ENCODE peak calls at places on chromosomes 3 and 15, in eight cellular contexts. One of them, this sample, is unnamed.
A peak's percentile ranks its signal among the peaks of the same experiment; 100 is the strongest.

GRCh38 chr15:88610756-88611231 is 10.3 kb upstream of the AEN start:
- DNase-seq in foreskin fibroblast: peak; percentile 36
- DNase-seq in lower leg skin: no peak
- DNase-seq in AG09309: no peak
- DNase-seq in psoas muscle: no peak
- DNase-seq in BJ: no peak
- DNase-seq in astrocyte of the spinal cord: no peak
- DNase-seq in cardiac muscle cell: no peak
- DNase-seq in this sample: no peak

GRCh38 chr3:73513260-73513659 is 111.5 kb downstream of the PDZRN3 start:
- DNase-seq in foreskin fibroblast: no peak
- DNase-seq in lower leg skin: no peak
- DNase-seq in AG09309: no peak
- DNase-seq in psoas muscle: no peak
- DNase-seq in BJ: no peak
- DNase-seq in astrocyte of the spinal cord: no peak
- DNase-seq in cardiac muscle cell: no peak
- DNase-seq in this sample: peak; percentile 72

GRCh38 chr15:42404461-42405235 is 45.3 kb downstream of the CAPN3 start:
- DNase-seq in foreskin fibroblast: no peak
- DNase-seq in lower leg skin: peak; percentile 26
- DNase-seq in AG09309: no peak
- DNase-seq in psoas muscle: peak; percentile 36
- DNase-seq in BJ: no peak
- DNase-seq in astrocyte of the spinal cord: no peak
- DNase-seq in cardiac muscle cell: no peak
- DNase-seq in this sample: no peak

GRCh38 chr15:91878319-91878718 is 24.8 kb downstream of the SLCO3A1 start:
- DNase-seq in foreskin fibroblast: no peak
- DNase-seq in lower leg skin: no peak
- DNase-seq in AG09309: no peak
- DNase-seq in psoas muscle: no peak
- DNase-seq in BJ: no peak
- DNase-seq in astrocyte of the spinal cord: no peak
- DNase-seq in cardiac muscle cell: no peak
- DNase-seq in this sample: no peak

GRCh38 chr3:46114324-46114988 is 87.2 kb upstream of the XCR1 start:
- DNase-seq in foreskin fibroblast: peak; percentile 86
- DNase-seq in lower leg skin: no peak
- DNase-seq in AG09309: peak; percentile 53
- DNase-seq in psoas muscle: no peak
- DNase-seq in BJ: peak; percentile 69
- DNase-seq in astrocyte of the spinal cord: peak; percentile 66
- DNase-seq in cardiac muscle cell: peak; percentile 82
- DNase-seq in this sample: peak; percentile 63

GRCh38 chr15:87707581-87708130 is 548.9 kb downstream of the NTRK3 start:
- DNase-seq in foreskin fibroblast: no peak
- DNase-seq in lower leg skin: no peak
- DNase-seq in AG09309: no peak
- DNase-seq in psoas muscle: no peak
- DNase-seq in BJ: no peak
- DNase-seq in astrocyte of the spinal cord: no peak
- DNase-seq in cardiac muscle cell: no peak
- DNase-seq in this sample: no peak

GRCh38 chr3:160486459-160486869 is 36.9 kb upstream of the TRIM59 start:
- DNase-seq in foreskin fibroblast: peak; percentile 79
- DNase-seq in lower leg skin: no peak
- DNase-seq in AG09309: peak; percentile 32
- DNase-seq in psoas muscle: no peak
- DNase-seq in BJ: no peak
- DNase-seq in astrocyte of the spinal cord: peak; percentile 74
- DNase-seq in cardiac muscle cell: peak; percentile 73
- DNase-seq in this sample: no peak

GRCh38 chr3:114839476-114839875 is 307.6 kb downstream of the ZBTB20 start:
- DNase-seq in foreskin fibroblast: peak; percentile 10
- DNase-seq in lower leg skin: no peak
- DNase-seq in AG09309: no peak
- DNase-seq in psoas muscle: no peak
- DNase-seq in BJ: no peak
- DNase-seq in astrocyte of the spinal cord: peak; percentile 14
- DNase-seq in cardiac muscle cell: peak; percentile 4
- DNase-seq in this sample: peak; percentile 10

GRCh38 chr15:85010472-85011209 is 29.0 kb downstream of the PDE8A start:
- DNase-seq in foreskin fibroblast: peak; percentile 81
- DNase-seq in lower leg skin: no peak
- DNase-seq in AG09309: no peak
- DNase-seq in psoas muscle: no peak
- DNase-seq in BJ: no peak
- DNase-seq in astrocyte of the spinal cord: no peak
- DNase-seq in cardiac muscle cell: peak; percentile 34
- DNase-seq in this sample: no peak

GRCh38 chr15:59553879-59554735 is 57.5 kb upstream of the GCNT3 start:
- DNase-seq in foreskin fibroblast: peak; percentile 79
- DNase-seq in lower leg skin: no peak
- DNase-seq in AG09309: peak; percentile 23
- DNase-seq in psoas muscle: no peak
- DNase-seq in BJ: no peak
- DNase-seq in astrocyte of the spinal cord: peak; percentile 73
- DNase-seq in cardiac muscle cell: peak; percentile 88
- DNase-seq in this sample: peak; percentile 82

GRCh38 chr3:197430961-197431910 is 124.5 kb downstream of the BDH1 start:
- DNase-seq in foreskin fibroblast: peak; percentile 67
- DNase-seq in lower leg skin: no peak
- DNase-seq in AG09309: peak; percentile 48
- DNase-seq in psoas muscle: no peak
- DNase-seq in BJ: no peak
- DNase-seq in astrocyte of the spinal cord: peak; percentile 71
- DNase-seq in cardiac muscle cell: peak; percentile 61
- DNase-seq in this sample: no peak

GRCh38 chr3:197256836-197257444 is 41.5 kb downstream of the DLG1 start:
- DNase-seq in foreskin fibroblast: peak; percentile 64
- DNase-seq in lower leg skin: peak; percentile 22
- DNase-seq in AG09309: peak; percentile 18
- DNase-seq in psoas muscle: no peak
- DNase-seq in BJ: peak; percentile 15
- DNase-seq in astrocyte of the spinal cord: peak; percentile 74
- DNase-seq in cardiac muscle cell: peak; percentile 66
- DNase-seq in this sample: peak; percentile 4

GRCh38 chr15:34799149-34799824 is 3.9 kb upstream of the ACTC1 start:
- DNase-seq in foreskin fibroblast: peak; percentile 51
- DNase-seq in lower leg skin: no peak
- DNase-seq in AG09309: no peak
- DNase-seq in psoas muscle: peak; percentile 49
- DNase-seq in BJ: no peak
- DNase-seq in astrocyte of the spinal cord: no peak
- DNase-seq in cardiac muscle cell: peak; percentile 23
- DNase-seq in this sample: no peak

GRCh38 chr3:61438253-61439115 is 122.9 kb upstream of the PTPRG start:
- DNase-seq in foreskin fibroblast: no peak
- DNase-seq in lower leg skin: no peak
- DNase-seq in AG09309: no peak
- DNase-seq in psoas muscle: no peak
- DNase-seq in BJ: no peak
- DNase-seq in astrocyte of the spinal cord: no peak
- DNase-seq in cardiac muscle cell: no peak
- DNase-seq in this sample: no peak

GRCh38 chr15:41967506-41968206 is 4.7 kb downstream of the EHD4 start:
- DNase-seq in foreskin fibroblast: peak; percentile 68
- DNase-seq in lower leg skin: peak; percentile 60
- DNase-seq in AG09309: no peak
- DNase-seq in psoas muscle: no peak
- DNase-seq in BJ: no peak
- DNase-seq in astrocyte of the spinal cord: peak; percentile 31
- DNase-seq in cardiac muscle cell: peak; percentile 70
- DNase-seq in this sample: no peak

GRCh38 chr3:70933105-70933810 is 620.8 kb upstream of the MDFIC2 start:
- DNase-seq in foreskin fibroblast: no peak
- DNase-seq in lower leg skin: no peak
- DNase-seq in AG09309: no peak
- DNase-seq in psoas muscle: no peak
- DNase-seq in BJ: no peak
- DNase-seq in astrocyte of the spinal cord: no peak
- DNase-seq in cardiac muscle cell: no peak
- DNase-seq in this sample: no peak

GRCh38 chr3:109154989-109155388 is 18.5 kb downstream of the C3orf85 start:
- DNase-seq in foreskin fibroblast: no peak
- DNase-seq in lower leg skin: no peak
- DNase-seq in AG09309: no peak
- DNase-seq in psoas muscle: no peak
- DNase-seq in BJ: no peak
- DNase-seq in astrocyte of the spinal cord: peak; percentile 7
- DNase-seq in cardiac muscle cell: peak; percentile 6
- DNase-seq in this sample: peak; percentile 37

GRCh38 chr3:120461416-120461815 is 10.6 kb upstream of the FSTL1 start:
- DNase-seq in foreskin fibroblast: peak; percentile 53
- DNase-seq in lower leg skin: no peak
- DNase-seq in AG09309: no peak
- DNase-seq in psoas muscle: no peak
- DNase-seq in BJ: no peak
- DNase-seq in astrocyte of the spinal cord: no peak
- DNase-seq in cardiac muscle cell: no peak
- DNase-seq in this sample: no peak

DNA sequence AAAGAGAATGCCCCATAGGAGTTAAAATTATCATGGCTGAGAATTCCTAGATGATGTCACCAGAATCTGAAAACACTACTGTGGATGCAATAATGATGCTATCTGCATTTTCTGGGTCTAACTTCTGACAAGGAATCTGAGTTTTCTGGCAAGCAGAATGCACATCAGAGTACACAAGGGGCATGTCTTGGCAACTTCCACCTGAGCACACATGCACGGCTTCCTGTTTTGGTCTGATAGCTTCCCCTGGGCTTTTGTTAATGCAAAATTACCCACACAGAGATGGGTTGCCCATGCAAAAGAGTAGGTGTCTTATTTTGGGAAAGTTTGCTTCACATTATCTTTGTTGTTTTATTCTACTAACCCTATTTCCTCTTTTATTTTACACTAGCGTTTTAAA is 74.1 kb upstream of the SATB1 start:
- DNase-seq in foreskin fibroblast: no peak
- DNase-seq in lower leg skin: no peak
- DNase-seq in AG09309: no peak
- DNase-seq in psoas muscle: no peak
- DNase-seq in BJ: no peak
- DNase-seq in astrocyte of the spinal cord: no peak
- DNase-seq in cardiac muscle cell: no peak
- DNase-seq in this sample: no peak
- H3K4me3 ChIP-seq in foreskin fibroblast: no peak overlapping the region
- H3K4me3 ChIP-seq in lower leg skin: no peak overlapping the region
- H3K4me3 ChIP-seq in AG09309: no peak overlapping the region
- H3K4me3 ChIP-seq in psoas muscle: no peak overlapping the region
- H3K4me3 ChIP-seq in BJ: no peak overlapping the region
- H3K4me3 ChIP-seq in astrocyte of the spinal cord: no peak overlapping the region
- H3K4me3 ChIP-seq in cardiac muscle cell: no peak overlapping the region
- H3K4me3 ChIP-seq in this sample: no peak overlapping the region

GRCh38 chr3:149969110-149969944 is 1.4 kb downstream of the PFN2 start:
- DNase-seq in foreskin fibroblast: peak; percentile 91
- DNase-seq in lower leg skin: peak; percentile 19
- DNase-seq in AG09309: no peak
- DNase-seq in psoas muscle: peak; percentile 47
- DNase-seq in BJ: no peak
- DNase-seq in astrocyte of the spinal cord: peak; percentile 84
- DNase-seq in cardiac muscle cell: peak; percentile 90
- DNase-seq in this sample: no peak
- TF ChIP-seq CTCF in foreskin fibroblast: peak; percentile 7
- TF ChIP-seq CTCF in lower leg skin: no peak
- TF ChIP-seq CTCF in AG09309: no peak
- TF ChIP-seq CTCF in psoas muscle: no peak
- TF ChIP-seq CTCF in BJ: peak; percentile 25
- TF ChIP-seq CTCF in astrocyte of the spinal cord: peak; percentile 16
- TF ChIP-seq CTCF in cardiac muscle cell: peak; percentile 30
- TF ChIP-seq CTCF in this sample: peak; percentile 18

DNA sequence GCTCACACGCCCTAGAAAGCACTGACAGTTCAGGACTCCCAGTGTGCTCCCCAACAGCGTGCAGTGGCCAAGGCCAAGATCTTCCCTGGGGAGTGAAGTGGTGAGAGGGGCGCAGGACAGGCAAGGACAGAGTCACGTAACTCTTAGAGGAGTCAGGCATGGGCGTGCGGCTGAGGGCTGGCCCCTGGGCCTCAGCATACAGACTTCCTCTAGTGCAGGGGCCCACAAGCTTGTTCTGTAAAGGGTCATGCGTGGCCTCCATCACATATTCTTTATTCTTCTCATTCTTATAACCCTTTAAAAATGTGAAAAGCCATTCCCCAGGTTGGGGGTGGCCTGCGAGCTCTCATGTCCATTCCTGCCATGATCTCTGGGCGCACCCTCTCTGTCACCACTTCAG is 25.2 kb downstream of the TMEM43 start:
- DNase-seq in foreskin fibroblast: no peak
- DNase-seq in lower leg skin: no peak
- DNase-seq in AG09309: no peak
- DNase-seq in psoas muscle: no peak
- DNase-seq in BJ: no peak
- DNase-seq in astrocyte of the spinal cord: no peak
- DNase-seq in cardiac muscle cell: no peak
- DNase-seq in this sample: no peak
- H3K4me3 ChIP-seq in foreskin fibroblast: no peak overlapping the region
- H3K4me3 ChIP-seq in lower leg skin: no peak overlapping the region
- H3K4me3 ChIP-seq in AG09309: no peak overlapping the region
- H3K4me3 ChIP-seq in psoas muscle: no peak overlapping the region
- H3K4me3 ChIP-seq in BJ: no peak overlapping the region
- H3K4me3 ChIP-seq in astrocyte of the spinal cord: no peak overlapping the region
- H3K4me3 ChIP-seq in cardiac muscle cell: no peak overlapping the region
- H3K4me3 ChIP-seq in this sample: no peak overlapping the region

DNA sequence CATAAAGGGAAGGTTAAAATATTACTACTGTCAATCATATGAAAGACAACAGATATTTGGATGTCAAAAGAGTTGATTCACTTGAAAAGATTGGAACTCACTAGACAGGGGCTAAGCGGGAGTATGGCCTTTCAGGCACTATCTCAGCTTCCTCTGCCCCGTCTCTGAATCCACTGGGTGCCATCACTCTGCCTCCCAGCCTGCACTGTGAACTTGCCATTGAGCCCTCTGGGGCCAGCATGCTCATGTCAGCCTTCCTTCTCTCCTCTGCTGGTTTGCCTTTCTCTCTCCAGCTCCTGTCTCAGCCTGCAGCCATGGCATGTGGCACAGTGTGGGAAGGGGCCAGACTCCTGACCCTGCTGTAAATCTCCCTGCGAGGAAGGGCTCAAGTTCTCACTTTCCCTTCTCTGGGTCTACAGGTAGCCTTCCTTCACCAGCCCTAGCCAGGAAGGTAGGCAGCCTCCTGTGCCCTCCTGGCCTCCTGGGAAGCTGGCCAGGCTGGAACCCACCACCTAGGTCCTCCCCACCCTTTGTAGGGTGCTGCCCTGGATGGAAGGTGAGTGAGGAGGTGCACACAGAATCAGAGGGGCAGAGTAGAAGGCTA is 54.0 kb upstream of the SLCO2A1 start:
- DNase-seq in foreskin fibroblast: no peak
- DNase-seq in lower leg skin: no peak
- DNase-seq in AG09309: no peak
- DNase-seq in psoas muscle: no peak
- DNase-seq in BJ: no peak
- DNase-seq in astrocyte of the spinal cord: no peak
- DNase-seq in cardiac muscle cell: no peak
- DNase-seq in this sample: no peak
- TF ChIP-seq CTCF in foreskin fibroblast: no peak
- TF ChIP-seq CTCF in lower leg skin: no peak
- TF ChIP-seq CTCF in AG09309: no peak
- TF ChIP-seq CTCF in psoas muscle: no peak
- TF ChIP-seq CTCF in BJ: no peak
- TF ChIP-seq CTCF in astrocyte of the spinal cord: no peak
- TF ChIP-seq CTCF in cardiac muscle cell: no peak
- TF ChIP-seq CTCF in this sample: no peak

GRCh38 chr3:60009931-60010478 is 960.2 kb upstream of the CFAP20DC start:
- DNase-seq in foreskin fibroblast: no peak
- DNase-seq in lower leg skin: no peak
- DNase-seq in AG09309: no peak
- DNase-seq in psoas muscle: no peak
- DNase-seq in BJ: no peak
- DNase-seq in astrocyte of the spinal cord: no peak
- DNase-seq in cardiac muscle cell: no peak
- DNase-seq in this sample: no peak
- H3K4me3 ChIP-seq in foreskin fibroblast: no peak overlapping the region
- H3K4me3 ChIP-seq in lower leg skin: no peak overlapping the region
- H3K4me3 ChIP-seq in AG09309: no peak overlapping the region
- H3K4me3 ChIP-seq in psoas muscle: no peak overlapping the region
- H3K4me3 ChIP-seq in BJ: no peak overlapping the region
- H3K4me3 ChIP-seq in astrocyte of the spinal cord: no peak overlapping the region
- H3K4me3 ChIP-seq in cardiac muscle cell: no peak overlapping the region
- H3K4me3 ChIP-seq in this sample: no peak overlapping the region

This sample was measured in kidney epithelial cell.